ENCODE peak calls at places on chromosomes 4 and X, in six cellular contexts. R, I, Q, U, K and D are unnamed samples.

GRCh38 chrX:103919336-103919682 is 43.1 kb upstream of the TMSB15B start:
- DNase-seq in R (peak; percentile 52), I (no peak), Q (no peak), U (no peak), K (peak; percentile 17), D (no peak)

GRCh38 chr4:162943263-162943662 is 223.4 kb downstream of the NAF1 start:
- DNase-seq in R (no peak), I (no peak), Q (no peak), U (no peak), K (no peak), D (no peak)

GRCh38 chr4:70721747-70722146 is at the start of gene RUFY3:
- DNase-seq in R (no peak), I (no peak), Q (no peak), U (no peak), K (no peak), D (no peak)

GRCh38 chrX:68112321-68112720 is 321.0 kb downstream of the OPHN1 start:
- DNase-seq in R (no peak), I (no peak), Q (no peak), U (no peak), K (no peak), D (no peak)

GRCh38 chrX:97685753-97686152 is 802.0 kb downstream of the RPA4 start:
- DNase-seq in R (no peak), I (no peak), Q (no peak), U (peak; percentile 6), K (no peak), D (no peak)

GRCh38 chr4:120139392-120139791 is 72.7 kb upstream of the MAD2L1 start:
- DNase-seq in R (no peak), I (no peak), Q (no peak), U (no peak), K (no peak), D (no peak)

GRCh38 chr4:184416913-184417734 is 57.2 kb downstream of the IRF2 start:
- DNase-seq in R (peak; percentile 37), I (no peak), Q (no peak), U (no peak), K (peak; percentile 39), D (no peak)

GRCh38 chrX:72236841-72237240 is 2.0 kb downstream of the ERCC6L start:
- DNase-seq in R (no peak), I (no peak), Q (no peak), U (no peak), K (no peak), D (no peak)

GRCh38 chrX:1108451-1109445 is 103.7 kb downstream of the CRLF2 start:
- DNase-seq in R (no peak), I (no peak), Q (no peak), U (peak; percentile 6), K (no peak), D (no peak)

GRCh38 chr4:173547889-173548288 is 17.9 kb upstream of the HAND2 start:
- DNase-seq in R (no peak), I (no peak), Q (no peak), U (no peak), K (no peak), D (no peak)

GRCh38 chr4:89136525-89136924 is 25.2 kb downstream of the TIGD2 start:
- DNase-seq in R (no peak), I (no peak), Q (no peak), U (no peak), K (no peak), D (no peak)

GRCh38 chrX:9459349-9459748 is 5.5 kb upstream of the TBL1X start:
- DNase-seq in R (no peak), I (no peak), Q (no peak), U (no peak), K (no peak), D (no peak)

GRCh38 chrX:50154429-50154828 is 46.4 kb downstream of the AKAP4 start:
- DNase-seq in R (no peak), I (no peak), Q (no peak), U (no peak), K (no peak), D (no peak)

DNA sequence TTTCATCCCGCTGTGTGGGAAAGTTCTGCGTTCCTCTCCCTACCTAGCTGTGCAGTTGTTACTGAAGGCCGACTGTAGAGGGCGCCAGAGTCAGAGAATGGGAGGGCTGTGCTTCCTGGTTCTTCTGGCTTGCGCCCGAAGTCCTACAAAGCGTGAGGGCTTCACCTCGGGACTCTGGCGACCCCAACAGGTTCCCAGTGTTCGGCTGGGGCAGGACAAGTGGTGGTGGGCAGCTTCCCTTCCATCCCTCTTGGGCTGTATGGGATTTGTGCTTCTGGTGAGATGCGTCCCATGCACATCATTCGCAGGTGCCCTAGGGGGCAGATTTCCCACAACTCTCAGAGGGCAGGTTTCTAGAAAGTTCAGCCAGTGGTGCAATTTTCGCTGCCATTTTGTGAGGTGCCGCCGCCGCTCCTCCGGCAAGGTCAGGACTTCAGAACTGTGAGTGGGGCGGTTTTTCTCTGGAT is 27.3 kb downstream of the CT45A3 start:
- DNase-seq in R (no peak), I (no peak), Q (peak; percentile 42), U (no peak), K (peak; percentile 26), D (no peak)
- H3K9me3 ChIP-seq in R (no peaks in the 10 kb centered on the region), I (no peaks in the 10 kb centered on the region), Q (no peaks in the 10 kb centered on the region), U (no peaks in the 10 kb centered on the region), K (no peaks in the 10 kb centered on the region), D (no peaks in the 10 kb centered on the region)

GRCh38 chr4:180028682-180029081 is 2214.5 kb upstream of the TENM3 start:
- DNase-seq in R (no peak), I (no peak), Q (no peak), U (peak; percentile 68), K (peak; percentile 23), D (peak; percentile 44)
- TF ChIP-seq CTCF in R (no peak), I (no peak), Q (peak; percentile 20), U (peak; percentile 32), K (no peak), D (no peak)

DNA sequence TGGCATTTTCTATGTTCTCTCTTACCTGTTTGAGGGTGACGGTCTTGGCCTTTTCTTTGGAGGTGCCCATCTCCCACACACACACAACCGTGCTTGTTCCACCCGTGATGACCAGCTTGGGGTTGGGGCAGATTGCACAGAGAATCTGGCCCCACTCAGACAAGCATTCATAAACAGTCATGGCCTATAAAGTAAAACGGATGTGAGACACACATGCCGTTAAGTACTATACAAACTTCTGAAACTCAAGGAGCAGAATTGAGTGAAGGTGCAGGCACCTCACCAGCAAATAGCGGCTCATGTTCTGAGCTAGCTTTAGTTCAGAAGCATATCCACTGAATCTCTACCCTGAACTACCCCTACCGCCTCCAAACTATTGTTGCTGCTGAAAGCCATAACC is 107.6 kb downstream of the CDS1 start:
- DNase-seq in R (no peak), I (no peak), Q (no peak), U (no peak), K (no peak), D (no peak)
- H3K27ac ChIP-seq in R (no peak overlapping the region), I (no peak overlapping the region), Q (no peak overlapping the region), U (no peak overlapping the region), K (no peak overlapping the region), D (no peak overlapping the region)

DNA sequence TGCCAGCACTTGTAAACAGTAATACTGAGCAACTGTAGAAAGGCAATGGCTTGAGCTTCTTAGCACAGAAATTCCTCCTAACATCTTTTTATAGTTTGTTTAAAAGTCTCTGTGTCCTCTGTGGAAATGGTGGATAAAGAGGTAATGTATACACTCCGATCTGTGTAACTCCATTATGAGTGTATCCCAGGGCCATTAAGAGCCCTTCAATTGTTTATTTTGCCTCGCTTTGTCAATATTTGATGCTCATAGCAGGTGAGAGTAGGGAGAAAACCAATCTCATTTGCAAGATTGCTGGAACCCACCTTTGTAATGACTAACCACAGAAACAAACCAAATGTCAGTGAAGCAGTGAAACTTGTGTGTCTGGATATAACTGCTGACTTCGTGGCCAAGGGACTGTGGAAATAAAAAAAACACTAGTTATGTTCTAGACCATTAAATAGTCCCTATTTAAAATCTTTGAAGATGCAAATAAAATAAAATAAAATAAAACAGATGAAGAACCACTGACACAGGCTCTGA is 598.2 kb upstream of the BOD1L1 start:
- DNase-seq in R (no peak), I (no peak), Q (no peak), U (no peak), K (no peak), D (no peak)
- H3K9me3 ChIP-seq in R (no peaks in the 10 kb centered on the region), I (no peaks in the 10 kb centered on the region), Q (no peaks in the 10 kb centered on the region), U (no peaks in the 10 kb centered on the region), K (no peaks in the 10 kb centered on the region), D (no peaks in the 10 kb centered on the region)

GRCh38 chrX:18872621-18873020 is 111.3 kb downstream of the PHKA2 start:
- DNase-seq in R (no peak), I (no peak), Q (no peak), U (no peak), K (no peak), D (no peak)

GRCh38 chrX:18873836-18874235 is 110.1 kb downstream of the PHKA2 start:
- DNase-seq in R (no peak), I (no peak), Q (no peak), U (no peak), K (no peak), D (no peak)

GRCh38 chrX:18874560-18875255 is 109.2 kb downstream of the PHKA2 start:
- DNase-seq in R (no peak), I (no peak), Q (no peak), U (no peak), K (no peak), D (no peak)

GRCh38 chrX:18871970-18872369 is 111.9 kb downstream of the PHKA2 start:
- DNase-seq in R (no peak), I (no peak), Q (no peak), U (no peak), K (no peak), D (no peak)

DNA sequence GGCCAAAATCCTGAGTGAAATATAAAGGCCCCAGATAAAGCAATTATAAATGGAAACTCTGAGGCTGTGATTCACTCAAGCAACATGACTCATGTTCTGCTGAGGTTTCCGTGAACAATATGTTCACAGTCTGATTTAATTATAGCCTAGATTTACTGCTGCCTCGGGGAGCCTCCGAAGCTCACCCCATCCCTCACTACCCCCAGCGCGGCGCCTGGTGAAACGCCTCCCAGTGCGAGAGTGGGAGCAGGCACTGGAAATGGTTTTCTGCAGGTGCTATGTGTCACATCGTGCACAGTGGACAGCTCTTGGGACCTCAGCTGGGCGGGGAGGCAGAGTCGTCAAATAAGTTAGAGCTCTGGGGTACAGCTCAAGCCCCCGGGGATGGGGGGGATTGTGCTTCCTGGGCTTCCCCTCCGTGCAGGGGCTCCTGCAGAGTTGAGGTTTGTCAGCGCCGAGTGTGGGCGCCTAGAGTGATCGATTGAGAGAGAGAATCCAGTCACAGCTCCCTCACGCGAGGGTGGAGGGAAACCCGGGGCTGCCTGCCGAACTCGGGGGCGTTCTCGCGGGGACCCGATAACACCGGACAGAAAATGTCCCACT is 110.6 kb downstream of the PHKA2 start:
- DNase-seq in R (no peak), I (no peak), Q (no peak), U (no peak), K (no peak), D (no peak)
- TF ChIP-seq CTCF in R (no peak), I (no peak), Q (no peak), U (no peak), K (no peak), D (no peak)